ENCODE peak calls at places on chromosomes 3 and 15, in four cellular contexts. One of them, this sample, is unnamed.
A peak's percentile ranks its signal among the peaks of the same experiment; 100 is the strongest.

GRCh38 chr3:14633819-14634424 is 17.6 kb upstream of the CCDC174 start:
- DNase-seq in GOT3: no peak
- DNase-seq in EL: peak; percentile 57
- DNase-seq in hepatic stellate cell: peak; percentile 32
- DNase-seq in this sample: peak; percentile 25

GRCh38 chr3:50213383-50213782 is 8.3 kb downstream of the SLC38A3 start:
- DNase-seq in GOT3: no peak
- DNase-seq in EL: no peak
- DNase-seq in hepatic stellate cell: no peak
- DNase-seq in this sample: no peak

GRCh38 chr3:192819001-192819569 is 91.7 kb upstream of the FGF12 start:
- DNase-seq in GOT3: no peak
- DNase-seq in EL: peak; percentile 89
- DNase-seq in hepatic stellate cell: peak; percentile 72
- DNase-seq in this sample: peak; percentile 56

GRCh38 chr3:114504941-114505632 is 211.3 kb downstream of the TIGIT start:
- DNase-seq in GOT3: no peak
- DNase-seq in EL: peak; percentile 62
- DNase-seq in hepatic stellate cell: no peak
- DNase-seq in this sample: no peak

GRCh38 chr15:63939531-63940130 is 105.9 kb upstream of the HERC1 start:
- DNase-seq in GOT3: no peak
- DNase-seq in EL: peak; percentile 71
- DNase-seq in hepatic stellate cell: peak; percentile 27
- DNase-seq in this sample: no peak

GRCh38 chr15:41474436-41474835 is 19.2 kb upstream of the ITPKA start:
- DNase-seq in GOT3: no peak
- DNase-seq in EL: no peak
- DNase-seq in hepatic stellate cell: no peak
- DNase-seq in this sample: no peak

GRCh38 chr3:10008588-10009344 is 17.5 kb upstream of the FANCD2 start:
- DNase-seq in GOT3: peak; percentile 33
- DNase-seq in EL: peak; percentile 76
- DNase-seq in hepatic stellate cell: peak; percentile 85
- DNase-seq in this sample: peak; percentile 82

GRCh38 chr15:38517312-38517711 is 47.3 kb downstream of the RASGRP1 start:
- DNase-seq in GOT3: no peak
- DNase-seq in EL: peak; percentile 41
- DNase-seq in hepatic stellate cell: no peak
- DNase-seq in this sample: no peak

GRCh38 chr3:178507507-178508442 is 28.5 kb upstream of the KCNMB2 start:
- DNase-seq in GOT3: no peak
- DNase-seq in EL: no peak
- DNase-seq in hepatic stellate cell: no peak
- DNase-seq in this sample: no peak

GRCh38 chr3:52270252-52270754 is 8.1 kb downstream of the WDR82 start:
- DNase-seq in GOT3: no peak
- DNase-seq in EL: no peak
- DNase-seq in hepatic stellate cell: no peak
- DNase-seq in this sample: no peak

GRCh38 chr3:72754582-72754981 is 93.7 kb downstream of the SHQ1 start:
- DNase-seq in GOT3: no peak
- DNase-seq in EL: no peak
- DNase-seq in hepatic stellate cell: no peak
- DNase-seq in this sample: no peak